ENCODE peak calls at places on chromosome 18, in seven cellular contexts. L is thoracic aorta; F is CD4-positive, alpha-beta T cell; R is effector memory CD4-positive, alpha-beta T cell; E is H9; G is thyroid gland; I is adrenal gland. V is an unnamed sample. For H3K9me3, the result is how much of the 10 kb centered on the place peaks cover.

GRCh38 chr18:63159590-63159989 is 160.0 kb downstream of the BCL2 start:
- DNase-seq in L (no peak), F (no peak), R (no peak), E (no peak), G (no peak), I (no peak), V (no peak)

GRCh38 chr18:62486290-62486964 is 36.4 kb upstream of the ZCCHC2 start:
- DNase-seq in L (no peak), F (no peak), R (no peak), E (no peak), G (peak), I (no peak), V (peak)

GRCh38 chr18:72830109-72830508 is 37.7 kb downstream of the NETO1 start:
- DNase-seq in L (no peak), F (no peak), R (no peak), E (peak), G (no peak), I (no peak), V (no peak)

GRCh38 chr18:5425721-5426120 is 118.1 kb downstream of the EPB41L3 start:
- DNase-seq in L (no peak), F (no peak), R (no peak), E (no peak), G (no peak), I (no peak), V (no peak)

GRCh38 chr18:3094355-3094684 is 81.4 kb upstream of the LPIN2 start:
- DNase-seq in L (no peak), F (no peak), R (no peak), E (no peak), G (no peak), I (no peak), V (no peak)

GRCh38 chr18:38940863-38941531 is 1375.4 kb upstream of the CELF4 start:
- DNase-seq in L (no peak), F (peak), R (peak), E (no peak), G (no peak), I (peak), V (no peak)

GRCh38 chr18:56148373-56148772 is 490.0 kb downstream of the TXNL1 start:
- DNase-seq in L (no peak), F (no peak), R (no peak), E (no peak), G (no peak), I (no peak), V (no peak)

GRCh38 chr18:24964213-24964612 is 387.8 kb downstream of the ZNF521 start:
- DNase-seq in L (no peak), F (no peak), R (no peak), E (peak), G (no peak), I (no peak), V (peak)

GRCh38 chr18:47409519-47409918 is 158.1 kb upstream of the SKOR2 start:
- DNase-seq in L (no peak), F (no peak), R (no peak), E (peak), G (no peak), I (no peak), V (no peak)

GRCh38 chr18:32930695-32931301 is 158.0 kb upstream of the KLHL14 start:
- DNase-seq in L (no peak), F (no peak), R (no peak), E (no peak), G (no peak), I (no peak), V (no peak)

GRCh38 chr18:59918320-59918755 is 18.5 kb downstream of the PMAIP1 start:
- DNase-seq in L (no peak), F (no peak), R (no peak), E (peak), G (peak), I (peak), V (peak)

GRCh38 chr18:22233271-22233670 is 63.9 kb downstream of the GATA6 start:
- DNase-seq in L (no peak), F (no peak), R (no peak), E (no peak), G (no peak), I (no peak), V (peak)

GRCh38 chr18:44958450-44958849 is 277.8 kb downstream of the SETBP1 start:
- DNase-seq in L (no peak), F (no peak), R (no peak), E (no peak), G (no peak), I (no peak), V (no peak)

GRCh38 chr18:35463050-35463449 is 34.7 kb downstream of the INO80C start:
- DNase-seq in L (no peak), F (no peak), R (no peak), E (no peak), G (peak), I (peak), V (no peak)

GRCh38 chr18:14944838-14945237 is 196.9 kb downstream of the ANKRD30B start:
- DNase-seq in L (no peak), F (no peak), R (no peak), E (no peak), G (no peak), I (no peak), V (no peak)

GRCh38 chr18:14945286-14945685 is 197.3 kb downstream of the ANKRD30B start:
- DNase-seq in L (no peak), F (no peak), R (no peak), E (no peak), G (no peak), I (no peak), V (no peak)

GRCh38 chr18:14943486-14943885 is 195.5 kb downstream of the ANKRD30B start:
- DNase-seq in L (no peak), F (no peak), R (no peak), E (no peak), G (no peak), I (no peak), V (no peak)

GRCh38 chr18:14942275-14942674 is 194.3 kb downstream of the ANKRD30B start:
- DNase-seq in L (no peak), F (no peak), R (no peak), E (no peak), G (no peak), I (no peak), V (no peak)

GRCh38 chr18:14943967-14944636 is 196.1 kb downstream of the ANKRD30B start:
- DNase-seq in L (no peak), F (no peak), R (no peak), E (no peak), G (no peak), I (no peak), V (no peak)
- H3K9me3 ChIP-seq in L (under half), F (under half), R (under half), E (half or more), G (under half), I (under half), V (under half)

GRCh38 chr18:78655921-78656320 is 323.7 kb upstream of the SALL3 start:
- DNase-seq in L (no peak), F (no peak), R (no peak), E (no peak), G (no peak), I (no peak), V (no peak)

GRCh38 chr18:78658531-78658930 is 321.1 kb upstream of the SALL3 start:
- DNase-seq in L (no peak), F (no peak), R (no peak), E (no peak), G (no peak), I (no peak), V (no peak)

GRCh38 chr18:78659748-78660147 is 319.9 kb upstream of the SALL3 start:
- DNase-seq in L (no peak), F (no peak), R (no peak), E (peak), G (peak), I (no peak), V (no peak)

GRCh38 chr18:78659057-78659456 is 320.6 kb upstream of the SALL3 start:
- DNase-seq in L (no peak), F (no peak), R (no peak), E (no peak), G (no peak), I (no peak), V (no peak)

GRCh38 chr18:78656346-78656925 is 323.2 kb upstream of the SALL3 start:
- DNase-seq in L (no peak), F (no peak), R (no peak), E (no peak), G (no peak), I (no peak), V (no peak)
- H3K9me3 ChIP-seq in L (under half), F (under half), R (under half), E (under half), G (under half), I (under half), V (under half)

GRCh38 chr18:7855051-7855450 is 287.9 kb downstream of the PTPRM start:
- DNase-seq in L (no peak), F (no peak), R (no peak), E (no peak), G (no peak), I (no peak), V (no peak)

GRCh38 chr18:7855671-7856070 is 288.6 kb downstream of the PTPRM start:
- DNase-seq in L (no peak), F (no peak), R (no peak), E (no peak), G (no peak), I (no peak), V (no peak)

GRCh38 chr18:7856733-7857132 is 289.6 kb downstream of the PTPRM start:
- DNase-seq in L (no peak), F (no peak), R (no peak), E (no peak), G (no peak), I (no peak), V (no peak)

GRCh38 chr18:7857562-7857961 is 290.4 kb downstream of the PTPRM start:
- DNase-seq in L (no peak), F (no peak), R (no peak), E (no peak), G (no peak), I (no peak), V (no peak)

GRCh38 chr18:7856099-7856498 is 289.0 kb downstream of the PTPRM start:
- DNase-seq in L (no peak), F (no peak), R (no peak), E (no peak), G (no peak), I (no peak), V (no peak)
- H3K9me3 ChIP-seq in L (under half), F (under half), R (under half), E (under half), G (under half), I (under half), V (under half)

GRCh38 chr18:74946646-74947045 is 262.3 kb downstream of the PTGR3 start:
- DNase-seq in L (no peak), F (no peak), R (no peak), E (no peak), G (no peak), I (no peak), V (no peak)
- H3K9me3 ChIP-seq in L (under half), F (under half), R (under half), E (under half), G (under half), I (under half), V (under half)

GRCh38 chr18:48851563-48851962 is 99.2 kb downstream of the SMAD7 start:
- DNase-seq in L (no peak), F (no peak), R (no peak), E (no peak), G (no peak), I (peak), V (no peak)

GRCh38 chr18:48852292-48852691 is 98.5 kb downstream of the SMAD7 start:
- DNase-seq in L (no peak), F (no peak), R (no peak), E (no peak), G (no peak), I (no peak), V (no peak)

GRCh38 chr18:48852792-48853191 is 98.0 kb downstream of the SMAD7 start:
- DNase-seq in L (no peak), F (no peak), R (no peak), E (no peak), G (no peak), I (no peak), V (no peak)

GRCh38 chr18:48854780-48855179 is 96.0 kb downstream of the SMAD7 start:
- DNase-seq in L (no peak), F (no peak), R (no peak), E (no peak), G (no peak), I (no peak), V (no peak)

DNA sequence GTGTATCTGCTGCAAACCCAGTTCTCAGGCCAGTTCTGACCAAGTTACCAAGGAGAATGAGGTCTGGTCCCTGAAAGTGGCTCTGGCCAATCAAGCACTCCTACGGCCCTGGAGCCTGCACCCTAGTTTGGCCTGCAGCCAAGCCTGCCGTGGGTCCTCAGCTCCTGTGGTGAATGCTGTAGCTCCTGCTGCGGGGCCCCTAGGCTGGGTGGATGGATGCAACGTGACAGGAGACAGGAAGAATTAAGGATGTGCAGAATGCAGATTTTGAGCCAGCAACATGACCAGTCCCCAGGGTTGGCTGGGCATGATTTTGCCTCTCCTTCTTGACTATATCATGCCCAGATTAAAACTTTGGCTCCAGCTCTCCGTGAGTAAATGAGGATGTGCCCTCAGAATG is 97.2 kb downstream of the SMAD7 start:
- DNase-seq in L (no peak), F (no peak), R (no peak), E (no peak), G (no peak), I (no peak), V (no peak)
- H3K9me3 ChIP-seq in L (under half), F (under half), R (under half), E (under half), G (under half), I (under half), V (under half)

DNA sequence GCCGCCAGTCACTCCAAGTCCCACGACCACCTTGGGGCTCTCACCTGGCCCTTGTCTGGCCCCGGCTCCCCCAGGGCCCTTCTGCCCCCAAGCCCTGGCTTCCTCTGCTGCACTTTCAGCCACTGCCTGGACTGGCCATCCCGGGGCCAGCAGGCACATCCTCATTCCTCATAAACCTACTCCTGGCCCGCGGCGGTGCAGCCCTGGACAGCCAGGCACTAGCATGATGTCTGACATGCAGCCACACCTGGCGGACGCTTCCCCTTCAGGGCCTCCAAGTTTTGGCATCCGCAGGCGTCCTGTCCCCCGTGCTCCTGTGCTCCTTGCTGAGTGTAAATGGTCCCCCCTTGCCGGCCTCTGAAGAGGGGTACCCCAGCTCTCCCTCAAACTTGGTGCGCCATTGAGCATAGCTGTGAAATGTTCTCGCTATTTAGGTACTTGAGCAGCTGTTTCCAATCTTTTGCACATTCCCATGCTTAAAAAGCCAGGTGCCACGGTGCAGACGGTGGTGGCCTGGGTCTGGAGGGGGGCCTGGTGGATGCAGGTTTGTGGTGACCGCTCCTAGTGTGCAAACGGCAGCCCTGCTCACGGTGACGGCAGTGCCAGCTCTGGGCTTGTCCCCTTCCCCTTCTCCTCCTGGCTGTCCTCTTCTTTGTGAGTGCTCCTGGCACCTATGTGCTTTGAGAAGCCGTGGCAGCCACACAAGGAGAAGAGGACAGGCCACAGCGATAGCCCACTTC is 123.8 kb downstream of the MBP start:
- DNase-seq in L (no peak), F (no peak), R (no peak), E (no peak), G (no peak), I (no peak), V (no peak)
- H3K9me3 ChIP-seq in L (under half), F (under half), R (under half), E (under half), G (under half), I (under half), V (under half)